ENCODE peak calls at places on chromosomes 6 and 20, in ten cellular contexts. H, D, R, C, S, T, K, B, X and A are unnamed samples. For H3K9me2, the result is how much of the 10 kb centered on the place peaks cover.

GRCh38 chr20:38128691-38129090 is 36.4 kb downstream of the TGM2 start:
- DNase-seq in B (no peak), T (no peak), H (no peak), X (no peak), R (no peak), S (no peak), K (no peak), D (no peak), C (no peak), A (no peak)

GRCh38 chr20:60463798-60464197 is 505.6 kb downstream of the CDH26 start:
- DNase-seq in D (no peak), B (no peak), T (no peak), R (no peak), H (no peak), K (no peak), S (no peak), C (no peak), X (no peak), A (no peak)

GRCh38 chr6:135812085-135812526 is 39.4 kb upstream of the PDE7B start:
- DNase-seq in C (no peak), S (no peak), D (peak), B (no peak), H (no peak), X (no peak), T (peak), R (no peak), K (no peak), A (peak)

GRCh38 chr6:14799928-14800327 is 445.9 kb upstream of the JARID2 start:
- DNase-seq in R (peak), S (peak), C (peak), T (peak), D (peak), K (peak), X (peak), H (peak), B (peak), A (peak)

GRCh38 chr20:37259031-37259430 is 2.6 kb downstream of the GHRH start:
- DNase-seq in H (no peak), D (no peak), X (no peak), B (no peak), T (no peak), R (no peak), C (no peak), K (no peak), S (no peak), A (no peak)

GRCh38 chr6:44171899-44172546 is 13.4 kb downstream of the CAPN11 start:
- DNase-seq in B (no peak), H (no peak), K (no peak), C (no peak), S (no peak), R (no peak), D (no peak), X (no peak), T (no peak), A (no peak)

GRCh38 chr20:3786126-3786484 is 435 bp downstream of the CENPB start:
- DNase-seq in K (peak), T (peak), C (no peak), B (no peak), R (no peak), S (no peak), H (peak), X (peak), D (peak), A (peak)

GRCh38 chr6:38027685-38028373 is 208.3 kb downstream of the ZFAND3 start:
- DNase-seq in D (no peak), K (no peak), H (peak), C (no peak), T (no peak), X (no peak), S (no peak), B (peak), R (no peak), A (no peak)

GRCh38 chr20:23161968-23162696 is 76.0 kb upstream of the CD93 start:
- DNase-seq in C (peak), H (no peak), X (peak), B (no peak), R (no peak), D (peak), T (no peak), S (no peak), K (no peak), A (no peak)

GRCh38 chr20:36493801-36494114 is 47.6 kb upstream of the MYL9 start:
- DNase-seq in C (no peak), K (no peak), H (no peak), B (peak), D (no peak), X (no peak), R (no peak), T (peak), S (no peak), A (no peak)

GRCh38 chr6:156828280-156828703 is 51.1 kb downstream of the ARID1B start:
- DNase-seq in T (peak), X (peak), K (no peak), C (no peak), H (no peak), B (no peak), D (peak), R (peak), S (no peak), A (peak)

DNA sequence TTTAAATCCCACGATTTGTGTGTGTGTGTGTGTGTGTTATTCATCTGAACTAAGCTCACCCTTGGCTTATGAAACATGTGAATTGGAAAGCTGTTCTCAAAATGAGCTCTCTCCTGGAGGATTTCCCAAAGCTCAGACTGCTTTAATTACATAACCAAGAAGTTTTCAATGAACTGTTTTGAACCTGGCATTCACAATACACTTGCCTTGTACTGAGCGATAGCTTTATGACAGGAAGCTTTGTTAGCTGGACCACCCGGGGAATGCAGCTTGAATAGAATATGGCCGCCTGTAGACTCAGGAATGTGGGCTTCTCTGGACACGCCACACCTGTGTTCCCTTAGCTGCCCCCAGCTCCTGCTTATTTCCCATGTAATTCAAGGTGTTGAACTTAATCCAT is 71.4 kb upstream of the PREP start:
- DNase-seq in K (no peak), X (no peak), H (peak), B (no peak), C (no peak), D (no peak), S (no peak), T (peak), R (no peak), A (no peak)
- H2AFZ ChIP-seq in K (no peak), X (no peak), H (no peak), B (no peak), C (no peak), D (no peak), S (no peak), T (no peak), R (no peak), A (no peak)

GRCh38 chr6:52969297-52969696 is 25.8 kb downstream of the GSTA4 start:
- DNase-seq in D (no peak), B (no peak), X (no peak), S (no peak), R (no peak), C (no peak), K (no peak), T (peak), H (no peak), A (no peak)

GRCh38 chr6:52958546-52959255 is 36.4 kb downstream of the GSTA4 start:
- DNase-seq in X (no peak), H (no peak), K (no peak), C (no peak), T (no peak), R (no peak), B (no peak), S (no peak), D (peak), A (no peak)

GRCh38 chr6:52962701-52963100 is 32.4 kb downstream of the GSTA4 start:
- DNase-seq in X (no peak), D (no peak), C (no peak), S (no peak), H (no peak), K (no peak), R (no peak), B (no peak), T (no peak), A (no peak)

GRCh38 chr6:52966101-52966500 is 29.0 kb downstream of the GSTA4 start:
- DNase-seq in T (no peak), K (no peak), S (no peak), X (no peak), C (no peak), D (no peak), H (no peak), R (no peak), B (no peak), A (no peak)

GRCh38 chr6:52964318-52964717 is 30.8 kb downstream of the GSTA4 start:
- DNase-seq in K (no peak), X (no peak), R (no peak), S (no peak), H (no peak), D (no peak), B (no peak), T (no peak), C (no peak), A (no peak)
- H3K9me2 ChIP-seq in K (under half), X (under half), R (under half), S (under half), H (under half), D (under half), B (under half), T (under half), C (under half), A (under half)

GRCh38 chr20:44728835-44729342 is 13.7 kb downstream of the CCN5 start:
- DNase-seq in K (peak), S (no peak), C (no peak), X (peak), R (peak), H (peak), T (peak), D (peak), B (no peak), A (peak)
- H3K4me3 ChIP-seq in K (peak), S (no peak), C (no peak), X (no peak), R (peak), H (no peak), T (peak), D (peak), B (no peak), A (peak)

GRCh38 chr6:165715428-165715827 is 52.4 kb upstream of the PDE10A start:
- DNase-seq in K (no peak), B (no peak), C (no peak), S (no peak), X (no peak), H (no peak), T (no peak), R (no peak), D (no peak), A (no peak)

GRCh38 chr6:165721349-165721748 is 58.3 kb upstream of the PDE10A start:
- DNase-seq in T (no peak), H (no peak), C (no peak), B (no peak), X (no peak), D (no peak), S (no peak), R (no peak), K (peak), A (no peak)

GRCh38 chr6:165717732-165718465 is 54.9 kb upstream of the PDE10A start:
- DNase-seq in H (no peak), K (no peak), B (no peak), C (no peak), T (no peak), D (peak), S (no peak), R (peak), X (no peak), A (peak)

GRCh38 chr6:165716886-165717285 is 53.8 kb upstream of the PDE10A start:
- DNase-seq in H (no peak), X (no peak), C (no peak), T (no peak), S (no peak), B (no peak), K (no peak), D (peak), R (no peak), A (no peak)

GRCh38 chr6:165718486-165718885 is 55.4 kb upstream of the PDE10A start:
- DNase-seq in R (no peak), K (no peak), B (no peak), T (no peak), X (no peak), S (no peak), H (no peak), C (no peak), D (no peak), A (no peak)
- H2AFZ ChIP-seq in R (no peak), K (no peak), B (no peak), T (no peak), X (no peak), S (no peak), H (no peak), C (no peak), D (no peak), A (no peak)